ENCODE peak calls at places on chromosomes 13 and 19, in seven cellular contexts. I, N, D, F, Z, W and G are unnamed samples.

GRCh38 chr19:30669329-30670010 is 297.3 kb downstream of the ZNF536 start:
- DNase-seq in W (peak), I (no peak), N (peak), Z (peak), F (peak), D (peak), G (peak)

GRCh38 chr13:41645313-41645712 is 188.0 kb downstream of the RGCC start:
- DNase-seq in N (peak), W (no peak), Z (no peak), I (no peak), D (peak), F (no peak), G (peak)

GRCh38 chr19:13530720-13531119 is 24.4 kb upstream of the CACNA1A start:
- DNase-seq in W (no peak), Z (no peak), I (no peak), F (no peak), D (no peak), N (no peak), G (no peak)

GRCh38 chr13:32165791-32166190 is 134.2 kb downstream of the FRY start:
- DNase-seq in Z (no peak), F (no peak), W (no peak), I (no peak), D (no peak), N (no peak), G (peak)

GRCh38 chr19:3636962-3637361 is 10.4 kb upstream of the CACTIN start:
- DNase-seq in I (no peak), Z (no peak), D (no peak), N (no peak), F (no peak), W (no peak), G (no peak)

GRCh38 chr19:35317464-35318043 is 11.4 kb upstream of the CD22 start:
- DNase-seq in N (no peak), Z (no peak), W (no peak), D (no peak), F (no peak), I (no peak), G (no peak)

GRCh38 chr19:14059093-14059480 is 2.8 kb downstream of the PALM3 start:
- DNase-seq in I (no peak), W (peak), D (no peak), F (peak), N (no peak), Z (peak), G (no peak)

GRCh38 chr13:28744656-28745055 is 25.9 kb upstream of the SLC46A3 start:
- DNase-seq in N (no peak), D (no peak), W (no peak), I (no peak), F (no peak), Z (no peak), G (no peak)

GRCh38 chr13:98839826-98840769 is 87.6 kb upstream of the SLC15A1 start:
- DNase-seq in F (peak), W (peak), D (peak), N (peak), Z (peak), I (peak), G (peak)